ENCODE peak calls at places on chromosome 10, in ten cellular contexts. Q is cardiac fibroblast; W is RKO; V is iPS DF 6.9; B is AML-193; E is stimulated activated naive CD8-positive, alpha-beta T cell treated with anti-CD3 and anti-CD28 coated beads, Interleukin-15, amount 100 ng/mL, for 72 hours; Z is lung; X is GM04504; M is Peyer's patch; D is BJ. H is an unnamed sample.

GRCh38 chr10:1109795-1110673 is 53.8 kb downstream of the WDR37 start:
- DNase-seq in Z (no peak), E (peak), D (peak), Q (peak), M (peak), W (peak), X (peak), B (peak), V (peak), H (peak)

GRCh38 chr10:13904053-13904452 is 317.3 kb downstream of the PRPF18 start:
- DNase-seq in X (no peak), D (no peak), Z (no peak), M (no peak), B (no peak), E (no peak), V (no peak), Q (no peak), W (no peak), H (no peak)

GRCh38 chr10:128263891-128264688 is 137.9 kb upstream of the MKI67 start:
- DNase-seq in E (peak), V (no peak), Q (peak), M (peak), B (peak), X (peak), Z (peak), W (peak), D (no peak), H (no peak)

GRCh38 chr10:111234234-111234633 is 157.4 kb downstream of the ADRA2A start:
- DNase-seq in Q (no peak), E (no peak), V (no peak), M (no peak), Z (no peak), X (no peak), W (no peak), B (no peak), D (no peak), H (no peak)

GRCh38 chr10:133335238-133336122 is 1.2 kb downstream of the CALY start:
- DNase-seq in V (no peak), Q (peak), D (no peak), Z (no peak), X (no peak), M (peak), B (no peak), E (peak), W (no peak), H (no peak)

GRCh38 chr10:104339469-104340098 is 1.3 kb upstream of the ITPRIP start:
- DNase-seq in M (no peak), Z (no peak), W (peak), B (no peak), D (peak), V (no peak), E (no peak), X (no peak), Q (peak), H (no peak)

GRCh38 chr10:77264107-77264506 is 373.5 kb downstream of the KCNMA1 start:
- DNase-seq in W (no peak), M (no peak), B (no peak), E (peak), Q (no peak), V (no peak), Z (no peak), D (no peak), X (no peak), H (no peak)

GRCh38 chr10:131588704-131589220 is 277.2 kb upstream of the TCERG1L start:
- DNase-seq in E (no peak), Q (no peak), B (no peak), Z (no peak), M (no peak), X (no peak), D (no peak), V (no peak), W (no peak), H (no peak)

GRCh38 chr10:36254191-36254590 is 612.1 kb upstream of the FZD8 start:
- DNase-seq in Q (peak), D (no peak), B (no peak), W (no peak), E (no peak), M (no peak), V (no peak), X (peak), Z (peak), H (no peak)

GRCh38 chr10:26554246-26554645 is 116.1 kb downstream of the APBB1IP start:
- DNase-seq in B (no peak), W (no peak), Z (no peak), M (no peak), E (no peak), X (no peak), V (no peak), Q (no peak), D (no peak), H (no peak)

GRCh38 chr10:1498746-1499343 is 238.5 kb downstream of the ADARB2 start:
- DNase-seq in W (no peak), Z (no peak), X (no peak), B (no peak), D (no peak), V (no peak), M (no peak), Q (peak), E (no peak), H (no peak)

GRCh38 chr10:98314577-98315284 is 46.7 kb upstream of the LOXL4 start:
- DNase-seq in B (peak), Z (peak), E (no peak), Q (no peak), W (no peak), M (no peak), D (peak), X (no peak), V (no peak), H (peak)

GRCh38 chr10:68561804-68562649 is 1.9 kb downstream of the TET1 start:
- DNase-seq in Q (peak), E (peak), M (no peak), D (no peak), B (no peak), X (no peak), W (no peak), V (no peak), Z (no peak), H (no peak)

GRCh38 chr10:92830478-92831389 is 17.6 kb upstream of the EXOC6 start:
- DNase-seq in E (peak), D (no peak), M (no peak), W (no peak), Z (no peak), Q (no peak), X (no peak), V (no peak), B (peak), H (no peak)

GRCh38 chr10:119208553-119208940 is 1.2 kb downstream of the GRK5 start:
- DNase-seq in Z (no peak), Q (peak), V (no peak), B (no peak), E (no peak), D (no peak), W (peak), X (no peak), M (no peak), H (no peak)

GRCh38 chr10:129440247-129440646 is 26.8 kb upstream of the MGMT start:
- DNase-seq in E (no peak), Q (no peak), W (no peak), V (no peak), B (no peak), D (no peak), Z (no peak), M (no peak), X (no peak), H (no peak)

GRCh38 chr10:85976267-85976793 is 390.3 kb downstream of the GRID1 start:
- DNase-seq in V (no peak), M (no peak), X (no peak), D (no peak), Z (no peak), B (no peak), Q (no peak), E (no peak), W (no peak), H (no peak)